ENCODE peak calls at places on chromosomes 13 and 19, in ten cellular contexts. Y, U, O, W, P, V, I, T, A and C are unnamed samples.

GRCh38 chr13:108987488-108987887 is 358.1 kb downstream of the MYO16 start:
- DNase-seq in Y (no peak), U (no peak), O (no peak), W (no peak), P (no peak), V (peak), I (no peak), T (no peak), A (no peak), C (no peak)

GRCh38 chr13:106637519-106637918 is 69.6 kb upstream of the ARGLU1 start:
- DNase-seq in Y (no peak), U (no peak), O (no peak), W (no peak), P (no peak), V (no peak), I (no peak), T (no peak), A (no peak), C (no peak)

GRCh38 chr19:55452381-55453325 is 8.8 kb downstream of the ISOC2 start:
- DNase-seq in Y (peak), U (no peak), O (peak), W (peak), P (no peak), V (peak), I (peak), T (no peak), A (peak), C (no peak)

GRCh38 chr19:50794074-50794777 is 4.0 kb downstream of the ACP4 start:
- DNase-seq in Y (no peak), U (no peak), O (no peak), W (no peak), P (no peak), V (no peak), I (no peak), T (no peak), A (peak), C (peak)

GRCh38 chr19:3818479-3818878 is 32.3 kb upstream of the MATK start:
- DNase-seq in Y (no peak), U (no peak), O (no peak), W (peak), P (no peak), V (no peak), I (no peak), T (peak), A (peak), C (peak)

GRCh38 chr13:110454227-110454859 is 107.2 kb downstream of the RAB20 start:
- DNase-seq in Y (no peak), U (no peak), O (no peak), W (no peak), P (no peak), V (no peak), I (no peak), T (no peak), A (no peak), C (no peak)

GRCh38 chr19:42529248-42529764 is 1.0 kb upstream of the CEACAM1 start:
- DNase-seq in Y (peak), U (peak), O (peak), W (peak), P (peak), V (peak), I (peak), T (no peak), A (peak), C (peak)

GRCh38 chr19:53947624-53948023 is 15.1 kb upstream of the CACNG8 start:
- DNase-seq in Y (no peak), U (no peak), O (no peak), W (no peak), P (no peak), V (no peak), I (peak), T (no peak), A (no peak), C (peak)

GRCh38 chr19:45146251-45146650 is 14.5 kb downstream of the NKPD1 start:
- DNase-seq in Y (no peak), U (no peak), O (no peak), W (no peak), P (no peak), V (no peak), I (no peak), T (no peak), A (no peak), C (no peak)

GRCh38 chr19:3969435-3970312 is 1.2 kb downstream of the DAPK3 start:
- DNase-seq in Y (no peak), U (no peak), O (peak), W (peak), P (peak), V (peak), I (peak), T (no peak), A (no peak), C (peak)

GRCh38 chr19:36686365-36687213 is 823 bp upstream of the ZNF567 start:
- DNase-seq in Y (no peak), U (no peak), O (no peak), W (peak), P (no peak), V (peak), I (no peak), T (no peak), A (no peak), C (no peak)

GRCh38 chr19:18775586-18776287 is 15.4 kb downstream of the COMP start:
- DNase-seq in Y (peak), U (no peak), O (no peak), W (peak), P (no peak), V (peak), I (no peak), T (no peak), A (no peak), C (peak)